ENCODE peak calls at places on chromosomes 1 and 21, in five cellular contexts. H is coronary artery, K is bronchial epithelial cell, J is choroid plexus epithelial cell, I is cardiac fibroblast. X is an unnamed sample.
A peak's percentile ranks its signal among the peaks of the same experiment; 100 is the strongest.

GRCh38 chr1:22342734-22343191 is 108.9 kb upstream of the ZBTB40 start:
- DNase-seq in H (no peak), K (no peak), J (no peak), I (no peak), X (no peak)

GRCh38 chr1:11318982-11319381 is 46.0 kb downstream of the UBIAD1 start:
- DNase-seq in J (no peak), K (no peak), I (no peak), H (no peak), X (no peak)

GRCh38 chr1:193431265-193431977 is 245.0 kb upstream of the B3GALT2 start:
- DNase-seq in I (no peak), J (no peak), K (peak; percentile 69), H (no peak), X (no peak)

GRCh38 chr1:202243006-202243405 is 49.4 kb downstream of the LGR6 start:
- DNase-seq in I (no peak), K (no peak), H (peak; percentile 54), J (no peak), X (no peak)

GRCh38 chr1:193614817-193615216 is 428.4 kb upstream of the B3GALT2 start:
- DNase-seq in I (peak; percentile 22), H (no peak), J (peak; percentile 46), K (peak; percentile 86), X (no peak)

GRCh38 chr1:15386128-15386824 is 23.4 kb upstream of the EFHD2 start:
- DNase-seq in J (peak; percentile 15), K (no peak), H (no peak), I (no peak), X (no peak)

GRCh38 chr21:32131960-32132359 is 146.9 kb downstream of the MIS18A start:
- DNase-seq in I (peak; percentile 43), J (peak; percentile 23), H (no peak), K (peak; percentile 12), X (no peak)

GRCh38 chr1:27884182-27884954 is 12.0 kb downstream of the THEMIS2 start:
- DNase-seq in K (no peak), I (no peak), J (no peak), H (no peak), X (no peak)

GRCh38 chr1:205930698-205931330 is 12.4 kb downstream of the SLC26A9 start:
- DNase-seq in J (no peak), I (peak; percentile 76), H (no peak), K (no peak), X (no peak)

GRCh38 chr1:12511128-12511484 is 106.9 kb downstream of the DHRS3 start:
- DNase-seq in J (no peak), H (no peak), I (no peak), K (no peak), X (no peak)

GRCh38 chr1:203628185-203628996 is 1.8 kb downstream of the ATP2B4 start:
- DNase-seq in H (peak; percentile 84), I (peak; percentile 78), K (peak; percentile 65), J (peak; percentile 57), X (peak; percentile 86)

GRCh38 chr21:43832158-43832550 is 32.9 kb upstream of the AGPAT3 start:
- DNase-seq in J (no peak), K (no peak), I (no peak), H (no peak), X (no peak)

GRCh38 chr1:203996126-203996525 is 76.8 kb upstream of the SOX13 start:
- DNase-seq in J (peak; percentile 37), H (no peak), I (peak; percentile 14), K (no peak), X (no peak)

GRCh38 chr1:227756172-227756959 is 21.1 kb downstream of the SNAP47 start:
- DNase-seq in I (peak; percentile 43), J (peak; percentile 61), H (no peak), K (no peak), X (no peak)

GRCh38 chr1:32743380-32744062 is 41.0 kb upstream of the SYNC start:
- DNase-seq in J (no peak), K (no peak), H (no peak), I (no peak), X (no peak)

GRCh38 chr1:232921416-232921815 is 29.0 kb upstream of the NTPCR start:
- DNase-seq in K (no peak), H (no peak), I (peak; percentile 19), J (no peak), X (no peak)

GRCh38 chr21:36075171-36075570 is 5.3 kb downstream of the CBR1 start:
- DNase-seq in J (no peak), I (no peak), K (peak; percentile 45), H (no peak), X (no peak)

GRCh38 chr1:198007687-198008627 is 90.8 kb downstream of the LHX9 start:
- DNase-seq in K (no peak), J (no peak), H (no peak), I (peak; percentile 16), X (no peak)

GRCh38 chr1:205700865-205701401 is 20.6 kb upstream of the SLC45A3 start:
- DNase-seq in H (no peak), I (peak; percentile 61), K (no peak), J (peak; percentile 57), X (peak; percentile 76)

GRCh38 chr1:156079762-156080597 is 2.3 kb downstream of the MEX3A start:
- DNase-seq in H (no peak), K (no peak), I (no peak), J (no peak), X (no peak)

GRCh38 chr1:30790850-30791778 is 33.5 kb upstream of the LAPTM5 start:
- DNase-seq in J (no peak), H (no peak), I (peak; percentile 33), K (no peak), X (no peak)

GRCh38 chr1:168236836-168237611 is 11.2 kb downstream of the SFT2D2 start:
- DNase-seq in K (no peak), J (no peak), H (no peak), I (peak; percentile 32), X (no peak)

GRCh38 chr1:11833497-11833896 is 14.1 kb downstream of the NPPA start:
- DNase-seq in I (no peak), H (no peak), K (no peak), J (no peak), X (no peak)

GRCh38 chr1:54245501-54245900 is 45.5 kb downstream of the MRPL37 start:
- DNase-seq in I (peak; percentile 19), K (no peak), J (no peak), H (no peak), X (no peak)

GRCh38 chr1:155871390-155871789 is 12.0 kb downstream of the SYT11 start:
- DNase-seq in H (no peak), K (no peak), J (peak; percentile 13), I (peak; percentile 58), X (no peak)

GRCh38 chr1:109783436-109783835 is 19.7 kb upstream of the EPS8L3 start:
- DNase-seq in H (no peak), J (peak; percentile 58), K (peak; percentile 89), I (peak; percentile 84), X (no peak)

GRCh38 chr1:95742591-95743089 is 508.6 kb downstream of the RWDD3 start:
- DNase-seq in H (no peak), I (peak; percentile 80), K (peak; percentile 99), J (peak; percentile 2), X (no peak)

GRCh38 chr1:222975472-222976122 is 160.8 kb downstream of the DISP1 start:
- DNase-seq in I (peak; percentile 61), K (no peak), H (no peak), J (peak; percentile 50), X (no peak)

GRCh38 chr1:29708818-29709710 is 472.7 kb downstream of the PTPRU start:
- DNase-seq in J (peak; percentile 47), H (no peak), I (peak; percentile 61), K (peak; percentile 30), X (no peak)

GRCh38 chr1:210757677-210758076 is 376.3 kb downstream of the KCNH1 start:
- DNase-seq in H (no peak), K (no peak), I (no peak), J (no peak), X (peak; percentile 30)

GRCh38 chr1:229230893-229231753 is 39.8 kb upstream of the RAB4A start:
- DNase-seq in K (peak; percentile 90), H (no peak), J (peak; percentile 71), I (peak; percentile 31), X (no peak)

GRCh38 chr1:43329995-43330751 is 7.4 kb upstream of the MPL start:
- DNase-seq in H (no peak), K (peak; percentile 66), I (peak; percentile 86), J (peak; percentile 79), X (no peak)

GRCh38 chr1:202806845-202807366 is 1.3 kb downstream of the KDM5B start:
- DNase-seq in I (no peak), J (no peak), K (no peak), H (no peak), X (no peak)

GRCh38 chr1:230186003-230186863 is 119.2 kb downstream of the GALNT2 start:
- DNase-seq in I (peak; percentile 76), H (no peak), K (peak; percentile 99), J (peak; percentile 88), X (no peak)

GRCh38 chr1:207959141-207959825 is 48.4 kb upstream of the CD34 start:
- DNase-seq in J (peak; percentile 56), K (peak; percentile 24), I (peak; percentile 73), H (peak; percentile 92), X (no peak)

GRCh38 chr1:156711011-156711817 is 5.8 kb upstream of the CRABP2 start:
- DNase-seq in K (no peak), I (peak; percentile 65), H (no peak), J (no peak), X (no peak)

GRCh38 chr1:168223681-168224515 is 1.9 kb upstream of the SFT2D2 start:
- DNase-seq in J (no peak), I (no peak), H (no peak), K (peak; percentile 66), X (no peak)

DNA sequence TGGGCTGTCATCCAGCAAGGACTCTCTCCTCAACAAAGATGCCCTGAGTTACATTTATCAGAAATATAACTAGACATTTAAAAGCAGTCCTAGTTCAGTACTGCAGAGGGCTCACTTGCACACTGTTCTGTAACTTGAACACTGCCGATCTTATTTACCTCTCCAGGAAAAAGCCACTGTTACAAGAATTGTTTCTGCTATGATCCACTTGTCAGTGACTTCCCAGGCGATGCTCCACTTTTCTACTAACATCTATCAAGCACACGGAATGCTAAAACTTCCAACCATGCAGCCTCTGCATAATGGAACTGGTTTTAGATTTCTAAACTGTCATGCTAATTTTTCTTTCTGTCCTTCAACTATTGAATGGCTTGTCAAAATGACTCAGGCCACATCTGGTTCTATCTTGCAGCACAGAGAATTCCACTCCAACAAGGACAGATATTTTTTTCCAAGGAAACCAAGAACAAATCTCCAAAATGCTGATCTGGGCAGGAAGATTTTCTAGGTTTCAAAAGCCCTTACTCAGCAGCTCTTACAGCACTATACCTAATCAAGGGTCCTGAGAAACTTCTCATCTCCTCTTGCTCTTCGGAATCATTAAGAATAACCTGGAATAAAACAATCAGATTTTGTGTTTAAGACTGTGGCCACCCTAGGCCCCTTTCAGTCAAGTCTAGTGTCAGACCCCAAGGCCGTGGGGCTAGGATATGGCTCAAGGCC is 9.9 kb downstream of the SEC16B start:
- DNase-seq in K (peak; percentile 48), I (peak; percentile 64), J (peak; percentile 80), H (no peak), X (peak; percentile 38)
- TF ChIP-seq CTCF in K (peak; percentile 27), I (peak; percentile 42), J (peak; percentile 69), H (no peak), X (peak; percentile 66)

GRCh38 chr1:215625949-215626348 is 58.8 kb downstream of the KCTD3 start:
- DNase-seq in J (no peak), K (no peak), I (no peak), H (no peak), X (no peak)
- TF ChIP-seq CTCF in J (no peak), K (no peak), I (no peak), H (no peak), X (no peak)

GRCh38 chr21:41045534-41046268 is 122.3 kb upstream of the BACE2 start:
- DNase-seq in H (no peak), I (no peak), K (peak; percentile 9), J (no peak), X (no peak)
- TF ChIP-seq CTCF in H (no peak), I (no peak), K (peak; percentile 48), J (no peak), X (no peak)

GRCh38 chr21:42360317-42360716 is 6.0 kb downstream of the TFF1 start:
- DNase-seq in I (no peak), J (no peak), H (no peak), K (no peak), X (no peak)
- TF ChIP-seq CTCF in I (no peak), J (no peak), H (no peak), K (no peak), X (no peak)

X was measured in osteocyte.